ENCODE peak calls at places on chromosomes 11 and 22, in nine cellular contexts. One of them, this sample, is unnamed. For H3K4me1, the result is how much of the 10 kb centered on the place peaks cover.

GRCh38 chr11:55719608-55720160 is 53.6 kb upstream of the OR5D13 start:
- DNase-seq in A549: no peak
- DNase-seq in aorta: no peak
- DNase-seq in adrenal gland: no peak
- DNase-seq in neural progenitor cell: no peak
- DNase-seq in H9: no peak
- DNase-seq in left lung: peak
- DNase-seq in SJSA1: no peak
- DNase-seq in heart right ventricle: no peak
- DNase-seq in this sample: no peak

GRCh38 chr11:44826922-44827643 is 100.3 kb downstream of the TSPAN18 start:
- DNase-seq in A549: no peak
- DNase-seq in aorta: no peak
- DNase-seq in adrenal gland: peak
- DNase-seq in neural progenitor cell: no peak
- DNase-seq in H9: no peak
- DNase-seq in left lung: peak
- DNase-seq in SJSA1: no peak
- DNase-seq in heart right ventricle: no peak
- DNase-seq in this sample: no peak

GRCh38 chr11:75084883-75085282 is 11.8 kb downstream of the OR2AT4 start:
- DNase-seq in A549: no peak
- DNase-seq in aorta: no peak
- DNase-seq in adrenal gland: no peak
- DNase-seq in neural progenitor cell: no peak
- DNase-seq in H9: no peak
- DNase-seq in left lung: no peak
- DNase-seq in SJSA1: no peak
- DNase-seq in heart right ventricle: no peak
- DNase-seq in this sample: no peak

GRCh38 chr22:31177420-31178162 is 17.6 kb downstream of the RNF185 start:
- DNase-seq in A549: no peak
- DNase-seq in aorta: peak
- DNase-seq in adrenal gland: no peak
- DNase-seq in neural progenitor cell: no peak
- DNase-seq in H9: no peak
- DNase-seq in left lung: no peak
- DNase-seq in SJSA1: peak
- DNase-seq in heart right ventricle: no peak
- DNase-seq in this sample: no peak

GRCh38 chr11:78228467-78228866 is 39.7 kb downstream of the USP35 start:
- DNase-seq in A549: peak
- DNase-seq in aorta: no peak
- DNase-seq in adrenal gland: no peak
- DNase-seq in neural progenitor cell: peak
- DNase-seq in H9: peak
- DNase-seq in left lung: no peak
- DNase-seq in SJSA1: no peak
- DNase-seq in heart right ventricle: no peak
- DNase-seq in this sample: peak

GRCh38 chr11:32087602-32088001 is 3.3 kb upstream of the RCN1 start:
- DNase-seq in A549: no peak
- DNase-seq in aorta: no peak
- DNase-seq in adrenal gland: no peak
- DNase-seq in neural progenitor cell: no peak
- DNase-seq in H9: no peak
- DNase-seq in left lung: no peak
- DNase-seq in SJSA1: no peak
- DNase-seq in heart right ventricle: no peak
- DNase-seq in this sample: no peak

GRCh38 chr11:116782728-116783127 is 5.1 kb downstream of the ZPR1 start:
- DNase-seq in A549: no peak
- DNase-seq in aorta: no peak
- DNase-seq in adrenal gland: no peak
- DNase-seq in neural progenitor cell: no peak
- DNase-seq in H9: no peak
- DNase-seq in left lung: no peak
- DNase-seq in SJSA1: no peak
- DNase-seq in heart right ventricle: no peak
- DNase-seq in this sample: no peak

GRCh38 chr11:71218789-71219499 is 33.4 kb downstream of the SHANK2 start:
- DNase-seq in A549: no peak
- DNase-seq in aorta: peak
- DNase-seq in adrenal gland: no peak
- DNase-seq in neural progenitor cell: no peak
- DNase-seq in H9: no peak
- DNase-seq in left lung: no peak
- DNase-seq in SJSA1: no peak
- DNase-seq in heart right ventricle: no peak
- DNase-seq in this sample: no peak

GRCh38 chr11:108796551-108796950 is 131.7 kb downstream of the DDX10 start:
- DNase-seq in A549: no peak
- DNase-seq in aorta: no peak
- DNase-seq in adrenal gland: no peak
- DNase-seq in neural progenitor cell: peak
- DNase-seq in H9: no peak
- DNase-seq in left lung: no peak
- DNase-seq in SJSA1: no peak
- DNase-seq in heart right ventricle: no peak
- DNase-seq in this sample: no peak

GRCh38 chr11:131624526-131624925 is 254.1 kb downstream of the NTM start:
- DNase-seq in A549: no peak
- DNase-seq in aorta: no peak
- DNase-seq in adrenal gland: no peak
- DNase-seq in neural progenitor cell: no peak
- DNase-seq in H9: no peak
- DNase-seq in left lung: no peak
- DNase-seq in SJSA1: no peak
- DNase-seq in heart right ventricle: no peak
- DNase-seq in this sample: no peak

GRCh38 chr11:36532908-36533601 is 23.0 kb upstream of the TRAF6 start:
- DNase-seq in A549: no peak
- DNase-seq in aorta: no peak
- DNase-seq in adrenal gland: no peak
- DNase-seq in neural progenitor cell: no peak
- DNase-seq in H9: no peak
- DNase-seq in left lung: no peak
- DNase-seq in SJSA1: no peak
- DNase-seq in heart right ventricle: no peak
- DNase-seq in this sample: no peak

GRCh38 chr11:101718406-101718805 is 134.6 kb upstream of the TRPC6 start:
- DNase-seq in A549: no peak
- DNase-seq in aorta: no peak
- DNase-seq in adrenal gland: no peak
- DNase-seq in neural progenitor cell: no peak
- DNase-seq in H9: no peak
- DNase-seq in left lung: no peak
- DNase-seq in SJSA1: no peak
- DNase-seq in heart right ventricle: no peak
- DNase-seq in this sample: no peak

GRCh38 chr11:1230456-1231395 is 7.9 kb downstream of the MUC5B start:
- DNase-seq in A549: no peak
- DNase-seq in aorta: peak
- DNase-seq in adrenal gland: no peak
- DNase-seq in neural progenitor cell: no peak
- DNase-seq in H9: peak
- DNase-seq in left lung: peak
- DNase-seq in SJSA1: no peak
- DNase-seq in heart right ventricle: peak
- DNase-seq in this sample: no peak

GRCh38 chr11:134731562-134731961 is 319.5 kb upstream of the B3GAT1 start:
- DNase-seq in A549: no peak
- DNase-seq in aorta: no peak
- DNase-seq in adrenal gland: no peak
- DNase-seq in neural progenitor cell: peak
- DNase-seq in H9: peak
- DNase-seq in left lung: no peak
- DNase-seq in SJSA1: no peak
- DNase-seq in heart right ventricle: no peak
- DNase-seq in this sample: no peak

GRCh38 chr22:20982563-20982882 is 426 bp downstream of the LZTR1 start:
- DNase-seq in A549: no peak
- DNase-seq in aorta: no peak
- DNase-seq in adrenal gland: no peak
- DNase-seq in neural progenitor cell: no peak
- DNase-seq in H9: no peak
- DNase-seq in left lung: no peak
- DNase-seq in SJSA1: no peak
- DNase-seq in heart right ventricle: no peak
- DNase-seq in this sample: no peak
- H3K4me1 ChIP-seq in A549: under half
- H3K4me1 ChIP-seq in aorta: under half
- H3K4me1 ChIP-seq in adrenal gland: under half
- H3K4me1 ChIP-seq in neural progenitor cell: under half
- H3K4me1 ChIP-seq in H9: under half
- H3K4me1 ChIP-seq in left lung: under half
- H3K4me1 ChIP-seq in SJSA1: under half
- H3K4me1 ChIP-seq in heart right ventricle: under half
- H3K4me1 ChIP-seq in this sample: under half

GRCh38 chr11:13251961-13252360 is 25.6 kb upstream of the BMAL1 start:
- DNase-seq in A549: no peak
- DNase-seq in aorta: no peak
- DNase-seq in adrenal gland: no peak
- DNase-seq in neural progenitor cell: no peak
- DNase-seq in H9: no peak
- DNase-seq in left lung: no peak
- DNase-seq in SJSA1: peak
- DNase-seq in heart right ventricle: no peak
- DNase-seq in this sample: no peak

GRCh38 chr11:13260196-13260962 is 17.2 kb upstream of the BMAL1 start:
- DNase-seq in A549: no peak
- DNase-seq in aorta: no peak
- DNase-seq in adrenal gland: no peak
- DNase-seq in neural progenitor cell: no peak
- DNase-seq in H9: no peak
- DNase-seq in left lung: no peak
- DNase-seq in SJSA1: peak
- DNase-seq in heart right ventricle: no peak
- DNase-seq in this sample: no peak

GRCh38 chr11:13258855-13259254 is 18.7 kb upstream of the BMAL1 start:
- DNase-seq in A549: no peak
- DNase-seq in aorta: no peak
- DNase-seq in adrenal gland: no peak
- DNase-seq in neural progenitor cell: no peak
- DNase-seq in H9: no peak
- DNase-seq in left lung: no peak
- DNase-seq in SJSA1: peak
- DNase-seq in heart right ventricle: no peak
- DNase-seq in this sample: no peak

GRCh38 chr11:13259374-13259773 is 18.2 kb upstream of the BMAL1 start:
- DNase-seq in A549: no peak
- DNase-seq in aorta: no peak
- DNase-seq in adrenal gland: no peak
- DNase-seq in neural progenitor cell: no peak
- DNase-seq in H9: no peak
- DNase-seq in left lung: no peak
- DNase-seq in SJSA1: peak
- DNase-seq in heart right ventricle: no peak
- DNase-seq in this sample: no peak

DNA sequence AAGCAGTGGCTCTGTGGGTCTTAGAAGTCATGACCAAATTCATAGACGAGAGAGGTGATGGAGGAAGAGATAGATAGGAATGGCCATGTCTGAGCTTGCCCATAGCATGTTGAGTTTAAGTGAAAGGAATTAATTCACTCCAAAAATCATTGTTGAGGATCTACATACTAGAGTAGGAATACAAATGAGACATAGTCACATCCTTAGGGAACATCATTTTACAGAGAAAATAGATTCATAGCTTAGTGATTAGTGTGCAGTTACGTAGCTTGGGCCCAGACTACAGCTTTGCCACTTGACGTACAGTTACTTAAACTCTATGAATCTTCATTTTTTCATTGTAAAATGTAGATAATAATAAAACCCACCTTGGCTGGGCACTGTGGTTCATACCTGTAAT is 21.4 kb upstream of the BMAL1 start:
- DNase-seq in A549: no peak
- DNase-seq in aorta: no peak
- DNase-seq in adrenal gland: no peak
- DNase-seq in neural progenitor cell: no peak
- DNase-seq in H9: no peak
- DNase-seq in left lung: no peak
- DNase-seq in SJSA1: no peak
- DNase-seq in heart right ventricle: no peak
- DNase-seq in this sample: no peak
- H3K4me1 ChIP-seq in A549: under half
- H3K4me1 ChIP-seq in aorta: under half
- H3K4me1 ChIP-seq in adrenal gland: under half
- H3K4me1 ChIP-seq in neural progenitor cell: under half
- H3K4me1 ChIP-seq in H9: under half
- H3K4me1 ChIP-seq in left lung: under half
- H3K4me1 ChIP-seq in SJSA1: under half
- H3K4me1 ChIP-seq in heart right ventricle: under half
- H3K4me1 ChIP-seq in this sample: under half

GRCh38 chr11:47997063-47998053 is 17.0 kb downstream of the PTPRJ start:
- DNase-seq in A549: no peak
- DNase-seq in aorta: no peak
- DNase-seq in adrenal gland: no peak
- DNase-seq in neural progenitor cell: no peak
- DNase-seq in H9: no peak
- DNase-seq in left lung: no peak
- DNase-seq in SJSA1: no peak
- DNase-seq in heart right ventricle: no peak
- DNase-seq in this sample: no peak
- H3K4me1 ChIP-seq in A549: half or more
- H3K4me1 ChIP-seq in aorta: under half
- H3K4me1 ChIP-seq in adrenal gland: under half
- H3K4me1 ChIP-seq in neural progenitor cell: under half
- H3K4me1 ChIP-seq in H9: under half
- H3K4me1 ChIP-seq in left lung: half or more
- H3K4me1 ChIP-seq in SJSA1: under half
- H3K4me1 ChIP-seq in heart right ventricle: under half
- H3K4me1 ChIP-seq in this sample: under half

GRCh38 chr22:19786264-19786585 is 25.6 kb downstream of the TBX1 start:
- DNase-seq in A549: no peak
- DNase-seq in aorta: no peak
- DNase-seq in adrenal gland: no peak
- DNase-seq in neural progenitor cell: no peak
- DNase-seq in H9: no peak
- DNase-seq in left lung: no peak
- DNase-seq in SJSA1: no peak
- DNase-seq in heart right ventricle: no peak
- DNase-seq in this sample: no peak

GRCh38 chr22:19788661-19789225 is 28.2 kb downstream of the TBX1 start:
- DNase-seq in A549: no peak
- DNase-seq in aorta: peak
- DNase-seq in adrenal gland: no peak
- DNase-seq in neural progenitor cell: no peak
- DNase-seq in H9: no peak
- DNase-seq in left lung: peak
- DNase-seq in SJSA1: no peak
- DNase-seq in heart right ventricle: no peak
- DNase-seq in this sample: no peak

GRCh38 chr22:19785461-19786263 is 25.1 kb downstream of the TBX1 start:
- DNase-seq in A549: no peak
- DNase-seq in aorta: peak
- DNase-seq in adrenal gland: no peak
- DNase-seq in neural progenitor cell: no peak
- DNase-seq in H9: no peak
- DNase-seq in left lung: peak
- DNase-seq in SJSA1: no peak
- DNase-seq in heart right ventricle: no peak
- DNase-seq in this sample: no peak

GRCh38 chr22:19787849-19788141 is 27.2 kb downstream of the TBX1 start:
- DNase-seq in A549: no peak
- DNase-seq in aorta: peak
- DNase-seq in adrenal gland: no peak
- DNase-seq in neural progenitor cell: no peak
- DNase-seq in H9: no peak
- DNase-seq in left lung: peak
- DNase-seq in SJSA1: no peak
- DNase-seq in heart right ventricle: no peak
- DNase-seq in this sample: no peak

GRCh38 chr22:19786959-19787848 is 26.6 kb downstream of the TBX1 start:
- DNase-seq in A549: no peak
- DNase-seq in aorta: peak
- DNase-seq in adrenal gland: no peak
- DNase-seq in neural progenitor cell: no peak
- DNase-seq in H9: no peak
- DNase-seq in left lung: peak
- DNase-seq in SJSA1: no peak
- DNase-seq in heart right ventricle: peak
- DNase-seq in this sample: no peak
- H3K4me1 ChIP-seq in A549: under half
- H3K4me1 ChIP-seq in aorta: under half
- H3K4me1 ChIP-seq in adrenal gland: under half
- H3K4me1 ChIP-seq in neural progenitor cell: under half
- H3K4me1 ChIP-seq in H9: under half
- H3K4me1 ChIP-seq in left lung: under half
- H3K4me1 ChIP-seq in SJSA1: under half
- H3K4me1 ChIP-seq in heart right ventricle: under half
- H3K4me1 ChIP-seq in this sample: under half